ENCODE peak calls at places on chromosomes 4 and X, in four cellular contexts. I is esophagus squamous epithelium, Z is uterus, U is A549. D is an unnamed sample.

GRCh38 chr4:69154021-69154420 is 57.7 kb downstream of the UGT2B7 start:
- DNase-seq in I (no peak), Z (no peak), U (no peak), D (no peak)

GRCh38 chrX:23292979-23293651 is 41.5 kb upstream of the PTCHD1 start:
- DNase-seq in I (no peak), Z (no peak), U (no peak), D (no peak)

GRCh38 chr4:24470681-24471622 is 113.4 kb downstream of the DHX15 start:
- DNase-seq in I (no peak), Z (peak; percentile 58), U (peak; percentile 35), D (no peak)

GRCh38 chr4:29052266-29052665 is 1667.9 kb upstream of the PCDH7 start:
- DNase-seq in I (no peak), Z (no peak), U (no peak), D (no peak)

GRCh38 chr4:5211274-5211852 is 160.1 kb downstream of the STK32B start:
- DNase-seq in I (no peak), Z (no peak), U (peak; percentile 50), D (no peak)

GRCh38 chr4:184343400-184344177 is 125.9 kb upstream of the ENPP6 start:
- DNase-seq in I (peak; percentile 25), Z (peak; percentile 57), U (peak; percentile 63), D (peak; percentile 76)

GRCh38 chrX:54950730-54951375 is 30.2 kb downstream of the TRO start:
- DNase-seq in I (no peak), Z (no peak), U (no peak), D (no peak)

GRCh38 chr4:20422398-20422797 is 170.7 kb downstream of the SLIT2 start:
- DNase-seq in I (no peak), Z (peak; percentile 21), U (peak; percentile 51), D (peak; percentile 58)

GRCh38 chr4:168071304-168071703 is 21.0 kb upstream of the ANXA10 start:
- DNase-seq in I (no peak), Z (no peak), U (no peak), D (no peak)

GRCh38 chr4:106208481-106209460 is 107.2 kb downstream of the TBCK start:
- DNase-seq in I (no peak), Z (no peak), U (no peak), D (no peak)

GRCh38 chrX:1026263-1027015 is 186.0 kb downstream of the CRLF2 start:
- DNase-seq in I (no peak), Z (no peak), U (no peak), D (no peak)

GRCh38 chr4:4666693-4667642 is 125.1 kb upstream of the STX18 start:
- DNase-seq in I (no peak), Z (peak; percentile 39), U (no peak), D (no peak)

GRCh38 chr4:118835896-118836762 is at the start of gene SEC24D:
- DNase-seq in I (peak; percentile 9), Z (peak; percentile 92), U (peak; percentile 75), D (peak; percentile 91)
- TF ChIP-seq POLR2A in I (no peak), Z (peak; percentile 89), U (no peak), D (peak; percentile 53)

GRCh38 chr4:15003441-15003890 is 1.2 kb downstream of the CPEB2 start:
- DNase-seq in I (no peak), Z (peak; percentile 47), U (no peak), D (peak; percentile 69)

GRCh38 chr4:15006416-15007024 is 4.2 kb downstream of the CPEB2 start:
- DNase-seq in I (no peak), Z (no peak), U (no peak), D (peak; percentile 29)

GRCh38 chr4:15003891-15004700 is 1.8 kb downstream of the CPEB2 start:
- DNase-seq in I (no peak), Z (peak; percentile 37), U (no peak), D (peak; percentile 48)

GRCh38 chr4:15005474-15006115 is 3.3 kb downstream of the CPEB2 start:
- DNase-seq in I (no peak), Z (no peak), U (no peak), D (no peak)

DNA sequence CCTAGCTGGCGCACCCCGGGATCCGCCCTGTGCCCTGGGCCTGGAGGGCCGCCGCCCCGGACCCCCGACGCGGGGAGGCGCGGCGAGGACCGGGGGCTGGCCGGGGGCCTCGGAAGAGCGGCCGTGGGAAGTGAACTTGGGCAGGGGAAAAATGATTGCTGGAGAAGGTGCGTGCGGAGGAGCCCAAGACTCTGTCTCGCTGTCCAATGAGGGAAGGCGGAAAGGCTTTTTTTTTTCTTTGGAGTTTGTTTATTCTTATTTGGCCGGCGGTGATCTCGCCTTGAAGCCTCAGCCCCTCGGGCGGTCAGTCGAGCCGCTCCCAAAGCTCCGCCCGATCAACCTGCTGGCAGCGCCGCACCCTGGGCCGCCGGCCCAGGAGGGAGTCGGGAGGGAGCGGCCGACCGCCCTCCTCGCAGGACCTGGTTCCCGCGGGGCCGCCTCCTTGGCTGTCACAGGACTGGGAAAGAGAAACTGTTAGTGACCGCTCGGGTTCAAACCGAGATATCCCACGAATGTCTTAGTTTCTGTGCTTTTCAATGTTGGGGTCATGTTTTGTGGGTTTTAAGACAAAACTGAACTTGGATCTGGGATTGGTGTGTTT is 2.5 kb downstream of the CPEB2 start:
- DNase-seq in I (peak; percentile 3), Z (peak; percentile 82), U (peak; percentile 52), D (peak; percentile 84)
- TF ChIP-seq POLR2A in I (no peak), Z (peak; percentile 75), U (no peak), D (peak; percentile 54)

GRCh38 chrX:135740683-135741149 is 27.3 kb downstream of the CT45A3 start:
- DNase-seq in I (no peak), Z (no peak), U (peak; percentile 44), D (no peak)
- TF ChIP-seq POLR2A in I (no peak), Z (no peak), U (no peak), D (no peak)

GRCh38 chr4:103075894-103076776 is at the start of gene SLC9B2:
- DNase-seq in I (no peak), Z (peak; percentile 64), U (peak; percentile 33), D (peak; percentile 87)
- TF ChIP-seq POLR2A in I (no peak), Z (no peak), U (peak; percentile 15), D (peak; percentile 81)

DNA sequence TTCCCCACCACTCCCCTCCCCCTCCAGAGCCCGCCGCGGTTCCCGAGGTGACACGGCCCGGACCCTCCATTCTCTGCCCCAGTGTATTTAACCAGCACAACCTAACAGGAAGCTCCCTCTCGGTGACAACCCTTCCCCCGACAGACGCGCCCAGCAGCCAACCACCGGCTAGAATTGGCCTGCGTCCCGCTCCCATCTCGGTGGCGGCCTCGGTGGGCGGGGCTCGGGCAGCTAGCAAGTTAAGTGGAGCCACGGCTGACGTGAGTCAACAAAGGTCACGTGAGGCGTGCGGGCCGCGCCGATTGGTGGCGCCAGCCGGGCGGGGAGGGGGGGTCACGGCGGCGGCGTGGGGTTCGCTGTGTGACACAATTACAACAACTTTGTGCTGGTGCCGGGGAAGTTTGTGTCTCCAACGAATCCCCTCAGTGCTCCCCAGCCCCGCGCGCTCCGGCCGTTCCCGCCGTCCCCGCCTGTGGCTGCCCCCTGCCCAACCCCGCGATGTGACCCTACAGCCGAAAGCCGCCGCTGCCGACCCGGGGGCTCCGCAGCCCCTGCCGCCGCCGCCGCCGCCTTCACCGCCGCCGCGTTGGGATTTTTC is at the start of gene KDM6A:
- DNase-seq in I (peak; percentile 98), Z (peak; percentile 99), U (peak; percentile 98), D (peak; percentile 98)
- TF ChIP-seq POLR2A in I (no peak), Z (peak; percentile 81), U (no peak), D (peak; percentile 54)

DNA sequence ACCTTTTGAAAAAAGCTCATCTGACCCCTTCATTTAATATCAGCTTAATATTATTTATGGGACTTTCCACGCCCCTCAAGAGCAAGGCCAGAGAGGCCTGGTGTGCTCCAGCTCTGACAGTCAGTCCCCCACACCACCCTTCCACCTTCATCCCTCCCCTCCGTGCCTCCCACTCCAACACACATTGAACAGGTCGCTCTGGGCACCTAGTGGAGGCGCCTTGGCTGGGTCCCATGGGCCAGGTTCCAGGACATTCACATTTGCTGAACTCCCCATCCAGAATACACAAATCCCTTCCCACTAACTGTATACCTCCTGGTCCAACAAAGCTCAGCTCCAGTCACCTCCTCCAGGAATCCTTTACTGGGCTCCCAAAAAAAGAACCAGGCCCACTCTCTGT is 137.5 kb downstream of the BCOR start:
- DNase-seq in I (no peak), Z (no peak), U (no peak), D (no peak)
- TF ChIP-seq POLR2A in I (no peak), Z (no peak), U (no peak), D (no peak)

DNA sequence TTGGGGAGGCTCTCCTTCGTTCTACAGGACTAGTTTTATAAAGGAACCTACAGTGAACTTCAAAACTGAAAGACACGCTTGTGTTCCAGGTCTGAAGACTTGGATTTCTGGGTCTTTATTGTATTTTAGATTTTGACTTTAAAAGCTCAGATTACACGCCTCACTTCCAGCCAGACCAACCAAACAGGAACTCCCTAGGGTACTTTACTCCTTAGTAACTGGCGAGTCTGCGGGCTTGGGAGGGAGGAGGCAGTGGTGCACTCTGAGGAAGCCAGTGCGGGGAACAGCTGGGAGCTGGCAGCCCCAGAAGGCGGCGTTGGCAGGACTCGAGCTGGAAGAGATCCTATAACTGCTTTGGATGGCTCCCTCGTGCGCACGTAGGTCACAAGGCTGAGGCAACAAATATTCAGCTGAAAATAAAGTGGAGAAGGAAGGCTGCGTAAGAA is 388 bp upstream of the PHKA1 start:
- DNase-seq in I (no peak), Z (peak; percentile 57), U (peak; percentile 75), D (peak; percentile 36)
- TF ChIP-seq POLR2A in I (no peak), Z (no peak), U (no peak), D (no peak)

GRCh38 chr4:6268650-6269399 is 825 bp upstream of the WFS1 start:
- DNase-seq in I (no peak), Z (no peak), U (no peak), D (no peak)

GRCh38 chr4:6271206-6271605 is 1.6 kb downstream of the WFS1 start:
- DNase-seq in I (no peak), Z (no peak), U (no peak), D (no peak)

GRCh38 chr4:6269400-6269650 is 325 bp upstream of the WFS1 start:
- DNase-seq in I (no peak), Z (no peak), U (no peak), D (no peak)

GRCh38 chr4:6270691-6271121 is 1.1 kb downstream of the WFS1 start:
- DNase-seq in I (no peak), Z (no peak), U (no peak), D (no peak)

GRCh38 chr4:6269651-6270511 is at the start of gene WFS1:
- DNase-seq in I (peak; percentile 89), Z (peak; percentile 100), U (peak; percentile 97), D (peak; percentile 86)
- TF ChIP-seq POLR2A in I (no peak), Z (peak; percentile 94), U (peak; percentile 60), D (no peak)

D was measured in erythroblast.